ENCODE peak calls at places on chromosomes 3 and 15, in four cellular contexts. K, L, O and R are unnamed samples.

GRCh38 chr3:61771976-61772375 is 210.6 kb downstream of the PTPRG start:
- DNase-seq in K (no peak), L (no peak), O (no peak), R (no peak)

GRCh38 chr15:82585072-82585471 is 44.8 kb upstream of the RPS17 start:
- DNase-seq in K (no peak), L (no peak), O (no peak), R (no peak)

GRCh38 chr3:40616420-40616819 is 91.7 kb downstream of the ZNF621 start:
- DNase-seq in K (no peak), L (no peak), O (peak; percentile 48), R (peak; percentile 60)

GRCh38 chr15:67941643-67942315 is 101.9 kb upstream of the RNU6-1 start:
- DNase-seq in K (no peak), L (no peak), O (no peak), R (no peak)

GRCh38 chr3:53534216-53534615 is 39.8 kb downstream of the CACNA1D start:
- DNase-seq in K (no peak), L (no peak), O (no peak), R (no peak)

GRCh38 chr15:49044761-49045571 is 1.3 kb downstream of the SECISBP2L start:
- DNase-seq in K (no peak), L (peak; percentile 50), O (no peak), R (no peak)

GRCh38 chr3:39809181-39809994 is at the start of gene MYRIP:
- DNase-seq in K (no peak), L (peak; percentile 81), O (peak; percentile 78), R (no peak)

GRCh38 chr3:64340636-64341240 is 115.5 kb upstream of the PRICKLE2 start:
- DNase-seq in K (no peak), L (no peak), O (no peak), R (peak; percentile 50)

GRCh38 chr3:26312826-26313225 is 309.7 kb upstream of the LRRC3B start:
- DNase-seq in K (no peak), L (no peak), O (no peak), R (no peak)

GRCh38 chr15:44712108-44713005 is 1.0 kb downstream of the B2M start:
- DNase-seq in K (peak; percentile 54), L (peak; percentile 83), O (no peak), R (peak; percentile 94)

GRCh38 chr3:142663865-142664264 is 60.0 kb upstream of the TRPC1 start:
- DNase-seq in K (no peak), L (no peak), O (no peak), R (no peak)

GRCh38 chr15:27675571-27675970 is 423.5 kb downstream of the OCA2 start:
- DNase-seq in K (no peak), L (no peak), O (peak; percentile 7), R (no peak)

GRCh38 chr3:69767571-69767970 is 28.3 kb downstream of the MITF start:
- DNase-seq in K (no peak), L (no peak), O (no peak), R (no peak)

GRCh38 chr15:64690578-64691296 is 84.7 kb downstream of the RBPMS2 start:
- DNase-seq in K (no peak), L (no peak), O (no peak), R (no peak)
- TF ChIP-seq CTCF in K (peak; percentile 41), L (no peak), O (no peak), R (no peak)

GRCh38 chr3:18580268-18580667 is 155.1 kb upstream of the SATB1 start:
- DNase-seq in K (no peak), L (no peak), O (no peak), R (no peak)
- TF ChIP-seq POLR2AphosphoS5 in K (no peak), L (no peak), O (no peak), R (no peak)

GRCh38 chr3:56303508-56303907 is 164.8 kb downstream of the ERC2 start:
- DNase-seq in K (peak; percentile 15), L (peak; percentile 91), O (peak; percentile 61), R (no peak)
- TF ChIP-seq CTCF in K (peak; percentile 73), L (peak; percentile 81), O (peak; percentile 65), R (no peak)

DNA sequence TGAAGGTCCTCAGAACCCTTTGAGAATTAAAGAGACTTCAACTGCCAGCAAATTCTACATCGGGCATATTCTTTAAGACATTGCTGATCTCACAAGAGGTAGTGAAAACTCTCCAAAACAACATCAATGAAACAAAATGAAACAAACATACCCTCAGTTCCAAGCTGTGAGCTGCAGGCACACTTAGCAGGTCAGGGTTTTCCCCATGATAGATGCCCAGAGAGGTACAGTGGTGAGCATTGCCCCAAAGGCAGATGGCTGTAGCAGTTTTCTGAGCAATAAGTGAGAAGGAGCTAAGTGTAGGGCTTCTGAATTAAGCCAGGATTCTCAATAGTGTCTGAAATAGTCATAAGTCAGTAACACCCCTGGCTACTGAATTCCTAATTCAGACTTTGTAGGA is 96.1 kb upstream of the TSEN2 start:
- DNase-seq in K (no peak), L (no peak), O (no peak), R (no peak)
- TF ChIP-seq POLR2AphosphoS5 in K (no peak), L (no peak), O (no peak), R (no peak)

DNA sequence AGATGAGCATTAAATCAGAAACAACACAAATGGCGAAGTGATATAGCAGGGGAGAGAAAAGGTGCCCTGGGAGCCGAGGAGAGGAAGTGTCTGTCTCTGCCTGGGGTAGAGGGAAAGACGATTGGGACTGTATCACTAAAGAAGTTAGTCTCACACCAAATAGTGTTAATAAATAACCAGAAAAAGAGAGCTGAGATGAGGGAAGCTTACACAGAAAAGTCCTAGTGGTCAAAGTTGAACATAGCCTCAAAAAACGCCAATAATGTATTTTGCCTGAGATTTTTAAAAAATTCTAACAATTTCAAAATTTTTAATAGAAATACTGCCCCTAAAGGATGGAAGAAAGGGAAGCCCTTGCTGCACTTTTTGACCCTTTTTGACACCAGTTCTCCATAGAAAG is 417.6 kb downstream of the TUSC7 start:
- DNase-seq in K (no peak), L (no peak), O (no peak), R (no peak)
- TF ChIP-seq CTCF in K (no peak), L (no peak), O (no peak), R (no peak)

DNA sequence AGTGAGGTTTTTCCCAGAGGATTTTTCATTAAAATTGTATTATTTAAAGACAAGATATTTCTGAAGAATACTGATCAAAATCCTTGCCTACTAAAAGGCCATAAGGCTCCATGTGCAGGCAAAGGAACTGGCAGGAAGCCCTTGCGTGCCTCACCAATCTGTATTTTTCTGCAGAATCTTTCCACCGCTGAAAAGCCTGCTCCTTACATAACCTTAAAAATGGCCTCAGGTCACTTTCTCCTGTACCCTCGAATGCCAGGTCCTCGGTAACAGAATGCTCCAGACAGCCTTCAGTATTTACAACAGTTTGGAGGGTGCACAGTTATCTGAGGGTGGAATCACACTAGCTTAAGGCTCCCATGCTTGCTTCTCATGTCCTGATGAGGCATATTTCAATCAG is 3.2 kb downstream of the MORC1 start:
- DNase-seq in K (no peak), L (no peak), O (no peak), R (no peak)
- TF ChIP-seq POLR2AphosphoS5 in K (no peak), L (no peak), O (no peak), R (no peak)

DNA sequence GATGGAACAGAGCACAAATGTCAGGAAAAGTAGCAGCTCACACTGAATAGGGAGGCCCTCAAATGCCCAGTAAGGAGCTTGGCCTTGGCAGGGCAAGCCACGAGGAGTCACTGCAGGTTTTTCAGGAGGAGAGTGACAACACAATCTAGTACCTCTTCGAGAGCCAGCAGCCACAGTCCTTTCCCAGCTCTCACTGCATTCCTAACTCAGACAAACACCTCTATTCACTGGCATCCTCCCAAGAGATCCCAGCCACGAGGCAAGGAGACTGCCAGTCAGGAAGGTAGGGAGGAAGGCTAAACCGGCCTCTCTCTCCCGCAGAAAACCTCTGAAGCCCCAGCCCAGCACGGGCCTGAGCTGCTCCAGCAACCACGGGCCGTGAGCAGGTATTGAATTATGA is 146.0 kb upstream of the SMAD3 start:
- DNase-seq in K (no peak), L (no peak), O (no peak), R (no peak)
- TF ChIP-seq CTCF in K (no peak), L (no peak), O (no peak), R (no peak)

GRCh38 chr15:98549003-98549402 is 99.3 kb upstream of the IGF1R start:
- DNase-seq in K (no peak), L (no peak), O (no peak), R (no peak)

GRCh38 chr15:98547741-98548166 is 100.6 kb upstream of the IGF1R start:
- DNase-seq in K (no peak), L (no peak), O (peak; percentile 58), R (no peak)

GRCh38 chr15:98549741-98550140 is 98.6 kb upstream of the IGF1R start:
- DNase-seq in K (no peak), L (no peak), O (no peak), R (no peak)

GRCh38 chr15:98547255-98547654 is 101.1 kb upstream of the IGF1R start:
- DNase-seq in K (no peak), L (no peak), O (no peak), R (no peak)

DNA sequence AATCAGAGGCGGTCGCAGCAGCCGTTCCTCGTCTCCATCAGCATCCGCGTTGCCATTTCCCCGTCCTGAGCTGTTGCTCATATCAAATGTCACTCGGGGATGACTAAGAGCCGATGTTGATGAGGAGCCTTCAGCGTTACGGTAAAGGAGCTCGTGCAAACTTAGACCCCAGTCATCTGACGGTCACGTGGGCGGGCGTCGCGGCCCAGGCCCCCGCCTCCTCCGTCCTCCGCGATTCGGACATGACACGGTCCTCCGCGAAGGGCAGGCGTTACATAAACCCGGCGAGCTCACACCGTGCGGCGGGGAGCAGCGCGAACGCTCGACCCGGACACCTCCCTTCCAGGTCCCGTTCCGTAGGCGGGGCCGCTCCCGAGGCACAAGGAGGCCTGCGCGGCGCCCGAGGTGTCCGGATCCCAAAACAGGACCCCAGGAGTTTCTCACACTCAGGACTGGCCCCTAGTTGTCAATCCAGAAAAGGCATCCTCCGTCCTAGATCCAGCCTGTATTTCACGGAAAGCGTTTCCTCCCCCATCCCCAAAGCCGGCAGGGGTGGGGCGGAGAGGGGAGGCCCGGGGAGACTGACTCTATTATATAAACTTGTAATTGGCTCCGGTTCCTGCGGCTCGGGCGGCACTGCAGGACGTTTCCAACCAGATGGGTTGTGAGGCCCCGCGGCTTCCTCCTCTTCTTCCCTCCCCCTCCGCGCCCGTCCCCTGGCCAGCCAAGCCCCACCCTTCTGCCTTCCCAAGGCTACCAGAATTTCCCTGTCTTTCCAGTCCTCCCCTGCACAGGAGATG is 100.0 kb upstream of the IGF1R start:
- DNase-seq in K (no peak), L (peak; percentile 53), O (peak; percentile 82), R (peak; percentile 93)
- TF ChIP-seq POLR2AphosphoS5 in K (no peak), L (no peak), O (no peak), R (peak; percentile 85)

GRCh38 chr15:59616390-59616789 is 4.8 kb downstream of the GCNT3 start:
- DNase-seq in K (no peak), L (no peak), O (no peak), R (no peak)

GRCh38 chr15:59622289-59622688 is 10.7 kb downstream of the GCNT3 start:
- DNase-seq in K (peak; percentile 42), L (peak; percentile 55), O (peak; percentile 66), R (no peak)
- TF ChIP-seq CTCF in K (peak; percentile 70), L (peak; percentile 64), O (peak; percentile 77), R (no peak)